ENCODE peak calls at places on chromosome 15, in four cellular contexts. W is HCT116, U is K562, I is HepG2. F is an unnamed sample.

GRCh38 chr15:80275946-80276345 is 23.9 kb upstream of the CTXND1 start:
- DNase-seq in W (no peak), U (no peak), I (no peak), F (no peak)

GRCh38 chr15:66043264-66043663 is 174.0 kb downstream of the RAB11A start:
- DNase-seq in W (no peak), U (no peak), I (peak; percentile 65), F (no peak)

GRCh38 chr15:27576576-27576975 is 522.5 kb downstream of the OCA2 start:
- DNase-seq in W (no peak), U (no peak), I (peak; percentile 26), F (no peak)

GRCh38 chr15:36090276-36090946 is 489.0 kb upstream of the CDIN1 start:
- DNase-seq in W (no peak), U (no peak), I (no peak), F (no peak)

GRCh38 chr15:75502360-75502759 is 50.9 kb upstream of the SIN3A start:
- DNase-seq in W (no peak), U (no peak), I (no peak), F (no peak)

GRCh38 chr15:77599899-77600298 is 32.8 kb downstream of the LINGO1 start:
- DNase-seq in W (peak; percentile 61), U (peak; percentile 87), I (peak; percentile 20), F (no peak)

GRCh38 chr15:45377630-45378148 is 655 bp downstream of the GATM start:
- DNase-seq in W (no peak), U (no peak), I (no peak), F (no peak)

GRCh38 chr15:57527382-57528091 is 64.2 kb upstream of the MYZAP start:
- DNase-seq in W (peak; percentile 61), U (peak; percentile 72), I (peak; percentile 76), F (peak; percentile 42)

GRCh38 chr15:83318861-83319415 is 34.5 kb upstream of the BNC1 start:
- DNase-seq in W (no peak), U (no peak), I (no peak), F (no peak)

GRCh38 chr15:36903922-36904479 is 196.3 kb downstream of the MEIS2 start:
- DNase-seq in W (no peak), U (no peak), I (no peak), F (no peak)

GRCh38 chr15:44798815-44799214 is 62.5 kb downstream of the TRIM69 start:
- DNase-seq in W (peak; percentile 7), U (peak; percentile 46), I (peak; percentile 15), F (no peak)

GRCh38 chr15:62901916-62902554 is 140.5 kb upstream of the TPM1 start:
- DNase-seq in W (no peak), U (no peak), I (no peak), F (no peak)

GRCh38 chr15:74044267-74045110 is 37.9 kb downstream of the GOLGA6A start:
- DNase-seq in W (no peak), U (no peak), I (no peak), F (no peak)
- TF ChIP-seq TCF7L2 in W (no peak), U (no peak), I (no peak), F (no peak)

DNA sequence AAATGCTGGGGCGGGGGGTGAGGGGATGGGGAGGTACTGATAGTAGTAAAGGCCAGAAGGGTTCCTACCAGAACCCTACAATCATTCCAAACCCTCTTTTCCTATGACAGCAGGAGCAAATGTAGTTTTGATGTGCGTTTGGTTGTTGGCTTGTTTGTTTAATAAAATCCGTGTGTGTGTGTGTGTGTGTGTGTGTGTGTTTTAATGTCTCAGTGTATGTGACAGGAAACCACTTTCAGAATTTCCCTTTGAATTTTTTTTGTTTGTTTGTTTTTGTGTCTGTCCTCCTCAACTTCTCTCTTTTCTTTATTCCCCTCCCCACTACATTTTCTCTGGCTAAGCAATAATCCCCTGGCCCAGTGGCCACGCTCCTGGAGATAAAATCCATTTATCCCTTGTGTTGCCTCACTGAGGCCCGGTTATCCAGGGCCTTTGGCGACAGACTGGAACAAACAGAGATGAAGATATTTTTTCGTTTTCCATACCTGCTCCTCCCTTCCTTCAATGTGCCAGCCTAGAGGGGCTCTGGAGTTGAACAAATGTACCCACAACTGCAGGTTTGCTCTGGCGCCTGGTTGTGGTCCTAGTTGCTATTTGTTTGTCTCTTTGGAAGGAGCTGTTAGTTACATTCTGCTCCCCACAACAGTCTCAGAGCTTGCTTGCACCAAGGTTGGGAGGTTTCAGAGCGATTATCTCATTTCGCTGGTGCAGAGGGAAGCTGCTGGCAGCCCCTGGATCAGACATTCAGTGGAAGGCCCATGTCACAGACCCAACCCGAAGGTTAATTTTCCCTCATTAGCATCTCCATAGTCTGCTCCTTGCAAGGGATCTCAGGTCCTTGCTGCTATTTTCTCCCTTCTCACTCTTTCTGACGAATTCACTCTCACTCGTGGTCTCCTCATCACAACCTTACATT is 17.9 kb downstream of the NR2F2 start:
- DNase-seq in W (no peak), U (no peak), I (no peak), F (no peak)
- TF ChIP-seq TCF7L2 in W (no peak), U (no peak), I (no peak), F (no peak)

GRCh38 chr15:40664909-40665308 is 30.1 kb upstream of the RAD51 start:
- DNase-seq in W (no peak), U (peak; percentile 38), I (no peak), F (no peak)
- TF ChIP-seq TCF7L2 in W (no peak), U (no peak), I (no peak), F (no peak)

DNA sequence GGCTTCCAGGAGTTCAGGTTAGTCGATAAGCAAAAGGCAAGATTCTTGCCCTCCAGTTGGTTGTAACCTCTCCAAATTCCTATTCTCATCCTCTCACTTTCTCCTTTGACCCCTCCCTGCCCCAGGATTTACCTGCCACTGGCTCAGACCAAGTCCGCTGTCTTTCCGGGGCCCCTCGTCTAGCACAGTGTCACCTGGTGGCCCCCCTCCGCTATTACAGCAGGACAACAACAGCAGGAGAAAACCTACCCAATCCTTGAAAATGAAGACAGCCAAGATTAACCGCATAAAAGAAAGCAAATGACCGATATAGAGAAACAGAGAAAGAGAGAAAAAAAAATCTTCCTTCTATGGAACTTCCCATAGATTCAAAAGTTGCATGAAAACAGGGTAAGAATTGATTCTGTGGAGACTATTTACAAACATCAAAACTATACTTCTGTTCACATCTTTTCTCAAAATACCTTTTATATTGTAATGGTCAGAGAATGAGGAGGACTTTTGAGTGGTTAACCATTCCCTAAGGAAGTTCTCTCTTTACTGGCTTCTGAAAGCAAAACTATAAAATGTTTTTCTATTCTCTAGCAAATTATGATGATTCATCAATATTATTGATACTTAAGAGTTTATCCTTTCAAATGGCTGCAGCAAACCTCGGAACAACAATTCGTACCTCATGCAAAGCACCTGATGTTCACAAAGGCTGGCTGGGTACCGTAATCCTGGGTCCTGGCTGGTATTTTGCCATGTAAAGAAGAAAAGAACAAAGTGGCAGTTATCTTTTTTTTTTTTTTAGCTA is 10.0 kb upstream of the ST8SIA2 start:
- DNase-seq in W (peak; percentile 26), U (peak; percentile 38), I (peak; percentile 15), F (no peak)
- TF ChIP-seq TCF7L2 in W (no peak), U (no peak), I (no peak), F (no peak)

GRCh38 chr15:68843425-68844311 is 23.0 kb upstream of the ANP32A start:
- DNase-seq in W (no peak), U (no peak), I (no peak), F (no peak)
- TF ChIP-seq TCF7L2 in W (no peak), U (no peak), I (no peak), F (no peak)

GRCh38 chr15:25937796-25938195 is 74.7 kb upstream of the ATP10A start:
- DNase-seq in W (no peak), U (no peak), I (no peak), F (no peak)
- TF ChIP-seq TCF7L2 in W (no peak), U (no peak), I (no peak), F (no peak)

GRCh38 chr15:101108458-101108775 is 143.4 kb downstream of the CHSY1 start:
- DNase-seq in W (no peak), U (no peak), I (no peak), F (no peak)
- TF ChIP-seq TCF7L2 in W (no peak), U (no peak), I (no peak), F (no peak)

F was measured in Panc1.